ENCODE peak calls at places on chromosomes 16 and 17, in six cellular contexts. J, K, L, U, X and H are unnamed samples.

GRCh38 chr17:17061516-17061915 is 19.3 kb downstream of the MPRIP start:
- DNase-seq in J (no peak), K (no peak), L (no peak), U (peak; percentile 25), X (peak; percentile 12), H (no peak)

GRCh38 chr16:22754577-22754976 is 59.4 kb upstream of the HS3ST2 start:
- DNase-seq in J (no peak), K (no peak), L (no peak), U (no peak), X (no peak), H (no peak)

GRCh38 chr16:79081292-79082066 is 519.1 kb downstream of the MAF start:
- DNase-seq in J (no peak), K (no peak), L (no peak), U (no peak), X (no peak), H (no peak)

GRCh38 chr16:84329849-84330684 is 35.4 kb downstream of the WFDC1 start:
- DNase-seq in J (no peak), K (peak; percentile 33), L (no peak), U (peak; percentile 38), X (no peak), H (no peak)

GRCh38 chr17:47203984-47204721 is 5.0 kb upstream of the MYL4 start:
- DNase-seq in J (no peak), K (no peak), L (no peak), U (no peak), X (no peak), H (no peak)

GRCh38 chr16:89571636-89572035 is 3.9 kb upstream of the CPNE7 start:
- DNase-seq in J (no peak), K (no peak), L (no peak), U (no peak), X (no peak), H (no peak)

GRCh38 chr17:36833279-36833678 is 104.0 kb upstream of the LHX1 start:
- DNase-seq in J (no peak), K (no peak), L (no peak), U (no peak), X (no peak), H (no peak)

GRCh38 chr17:43583332-43583731 is 37.2 kb upstream of the ETV4 start:
- DNase-seq in J (no peak), K (no peak), L (no peak), U (no peak), X (no peak), H (no peak)

GRCh38 chr17:74960739-74961342 is 11.7 kb downstream of the HID1 start:
- DNase-seq in J (peak; percentile 89), K (peak; percentile 90), L (peak; percentile 18), U (peak; percentile 89), X (no peak), H (no peak)

GRCh38 chr16:51849715-51850114 is 697.2 kb downstream of the TOX3 start:
- DNase-seq in J (no peak), K (no peak), L (no peak), U (no peak), X (no peak), H (no peak)

GRCh38 chr16:82510041-82510440 is 116.7 kb upstream of the CDH13 start:
- DNase-seq in J (no peak), K (no peak), L (no peak), U (no peak), X (no peak), H (no peak)

GRCh38 chr16:77469639-77470038 is 34.8 kb upstream of the ADAMTS18 start:
- DNase-seq in J (no peak), K (no peak), L (no peak), U (no peak), X (no peak), H (no peak)

GRCh38 chr17:38729368-38729885 is 714 bp upstream of the CISD3 start:
- DNase-seq in J (no peak), K (no peak), L (no peak), U (no peak), X (no peak), H (no peak)

GRCh38 chr17:82065638-82066303 is at the start of gene DUS1L:
- DNase-seq in J (peak; percentile 72), K (peak; percentile 96), L (peak; percentile 45), U (peak; percentile 87), X (peak; percentile 77), H (no peak)

GRCh38 chr17:72726936-72727335 is 365.6 kb downstream of the SLC39A11 start:
- DNase-seq in J (no peak), K (no peak), L (peak; percentile 37), U (no peak), X (no peak), H (no peak)

GRCh38 chr16:952321-952720 is 18.5 kb downstream of the LMF1 start:
- DNase-seq in J (no peak), K (no peak), L (no peak), U (no peak), X (no peak), H (no peak)

GRCh38 chr16:29852654-29853053 is 10.4 kb downstream of the CDIPT start:
- DNase-seq in J (no peak), K (no peak), L (no peak), U (no peak), X (peak; percentile 47), H (no peak)

GRCh38 chr16:80265624-80266306 is 275.0 kb upstream of the DYNLRB2 start:
- DNase-seq in J (peak; percentile 51), K (no peak), L (no peak), U (no peak), X (no peak), H (peak; percentile 37)

GRCh38 chr17:67520282-67520906 is 143.3 kb downstream of the PITPNC1 start:
- DNase-seq in J (no peak), K (no peak), L (peak; percentile 48), U (no peak), X (no peak), H (peak; percentile 39)

GRCh38 chr16:23940111-23940510 is 104.3 kb downstream of the PRKCB start:
- DNase-seq in J (no peak), K (no peak), L (no peak), U (no peak), X (no peak), H (no peak)

GRCh38 chr17:3593384-3593783 is 15.8 kb downstream of the TRPV1 start:
- DNase-seq in J (no peak), K (no peak), L (no peak), U (no peak), X (no peak), H (no peak)

GRCh38 chr17:1976000-1976682 is 49.0 kb downstream of the RTN4RL1 start:
- DNase-seq in J (no peak), K (no peak), L (no peak), U (no peak), X (no peak), H (no peak)

GRCh38 chr17:83056583-83057396 is 22.6 kb upstream of the METRNL start:
- DNase-seq in J (no peak), K (peak; percentile 57), L (no peak), U (peak; percentile 64), X (no peak), H (no peak)

GRCh38 chr17:16935241-16935663 is 36.7 kb downstream of the TNFRSF13B start:
- DNase-seq in J (no peak), K (no peak), L (no peak), U (no peak), X (no peak), H (no peak)

GRCh38 chr16:49281481-49281842 is at the start of gene CBLN1:
- DNase-seq in J (no peak), K (no peak), L (no peak), U (no peak), X (no peak), H (no peak)

GRCh38 chr16:49280022-49280741 is 1.5 kb downstream of the CBLN1 start:
- DNase-seq in J (no peak), K (peak; percentile 68), L (no peak), U (no peak), X (peak; percentile 52), H (no peak)

GRCh38 chr16:49281843-49282642 is 405 bp upstream of the CBLN1 start:
- DNase-seq in J (peak; percentile 85), K (peak; percentile 97), L (peak; percentile 25), U (peak; percentile 94), X (peak; percentile 93), H (no peak)

GRCh38 chr16:49278944-49279725 is 2.5 kb downstream of the CBLN1 start:
- DNase-seq in J (no peak), K (peak; percentile 38), L (no peak), U (no peak), X (no peak), H (no peak)

GRCh38 chr16:49280861-49281331 is 742 bp downstream of the CBLN1 start:
- DNase-seq in J (no peak), K (peak; percentile 60), L (no peak), U (no peak), X (no peak), H (no peak)
- H3K4me3 ChIP-seq in J (no peak overlapping the region), K (no peak overlapping the region), L (no peak overlapping the region), U (no peak overlapping the region), X (peak overlapping the region; percentile 46), H (no peak overlapping the region)

GRCh38 chr16:66273644-66274334 is 92.7 kb upstream of the CDH5 start:
- DNase-seq in J (peak; percentile 16), K (no peak), L (peak; percentile 45), U (no peak), X (no peak), H (no peak)
- TF ChIP-seq CTCF in J (no peak), K (peak; percentile 2), L (peak; percentile 55), U (no peak), X (no peak), H (peak; percentile 60)

GRCh38 chr16:54931041-54931756 is 534 bp downstream of the IRX5 start:
- DNase-seq in J (peak; percentile 58), K (peak; percentile 89), L (peak; percentile 50), U (peak; percentile 75), X (peak; percentile 54), H (no peak)
- H3K4me3 ChIP-seq in J (peak overlapping the region; percentile 79), K (peak overlapping the region; percentile 54), L (peak overlapping the region; percentile 73), U (peak overlapping the region; percentile 67), X (peak overlapping the region; percentile 71), H (peak overlapping the region; percentile 58)

DNA sequence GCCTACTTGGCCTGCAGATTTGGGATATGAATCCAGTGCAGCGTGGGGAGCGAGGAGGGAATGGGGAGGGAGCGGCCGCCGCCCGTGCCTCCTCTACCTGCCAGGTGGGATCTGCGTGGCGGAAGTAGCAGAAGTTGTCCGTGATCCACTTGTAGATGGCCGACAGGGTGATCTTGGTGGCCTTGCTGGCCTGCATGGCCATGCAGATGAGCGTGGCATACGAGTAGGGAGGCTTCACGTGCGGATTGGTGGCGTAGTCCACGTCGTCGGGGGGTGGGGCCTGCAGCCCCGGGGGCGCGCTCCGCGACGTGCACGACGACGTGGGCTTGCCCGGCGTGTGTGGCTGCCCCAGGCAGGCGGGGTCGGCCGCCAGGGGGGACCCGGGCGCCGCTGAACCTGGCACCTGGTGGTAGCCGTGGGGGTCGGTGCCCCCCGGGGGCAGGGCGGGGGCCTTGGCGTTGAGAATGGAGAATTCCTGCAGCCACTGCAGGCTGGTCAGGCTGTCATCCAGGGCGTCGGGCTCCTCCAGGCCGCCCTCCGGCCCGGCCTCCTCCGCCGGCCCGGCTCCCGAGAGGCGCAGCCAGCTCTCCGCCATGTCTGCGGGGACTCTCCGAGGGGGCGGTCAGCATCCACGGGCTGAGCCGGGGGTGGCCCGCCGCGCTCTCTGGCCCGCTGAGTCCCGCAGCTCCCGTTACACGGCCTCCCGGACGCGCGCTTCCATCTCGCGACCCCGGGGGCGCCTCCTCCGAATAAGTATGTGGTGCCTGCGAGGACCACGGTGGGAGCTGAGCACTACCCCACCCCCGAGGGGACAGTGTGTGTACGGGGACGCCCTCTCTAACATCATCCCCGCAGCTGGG is 1.0 kb downstream of the FOXJ1 start:
- DNase-seq in J (no peak), K (peak; percentile 90), L (no peak), U (peak; percentile 77), X (no peak), H (no peak)
- TF ChIP-seq CTCF in J (no peak), K (no peak), L (no peak), U (no peak), X (no peak), H (no peak)